ENCODE peak calls at places on chromosomes 16 and 17, in four cellular contexts. X, H, T and G are unnamed samples.

GRCh38 chr16:30649725-30650368 is 913 bp upstream of the PRR14 start:
- DNase-seq in T (no peak), H (no peak), X (no peak), G (no peak)

GRCh38 chr16:53085539-53086450 is 31.0 kb downstream of the CHD9 start:
- DNase-seq in H (no peak), X (no peak), T (no peak), G (no peak)

GRCh38 chr17:62664336-62665120 is 37.1 kb downstream of the MRC2 start:
- DNase-seq in X (no peak), T (peak), H (no peak), G (no peak)

GRCh38 chr17:31517524-31517923 is 126.0 kb downstream of the RAB11FIP4 start:
- DNase-seq in X (no peak), T (no peak), H (no peak), G (no peak)

GRCh38 chr17:60439501-60439900 is 17.2 kb downstream of the CHCT1 start:
- DNase-seq in H (no peak), T (no peak), X (no peak), G (no peak)

GRCh38 chr16:67561501-67561823 is 864 bp upstream of the CTCF start:
- DNase-seq in X (no peak), T (no peak), H (no peak), G (no peak)

GRCh38 chr17:70168979-70169706 is at the start of gene KCNJ2:
- DNase-seq in X (no peak), T (peak), H (peak), G (peak)

GRCh38 chr17:80832266-80832676 is 159.4 kb upstream of the CHMP6 start:
- DNase-seq in T (no peak), X (no peak), H (no peak), G (no peak)

GRCh38 chr16:86878290-86879160 is 300.2 kb downstream of the FOXL1 start:
- DNase-seq in H (no peak), X (no peak), T (no peak), G (no peak)

GRCh38 chr17:2028234-2028614 is 1.7 kb upstream of the DPH1 start:
- DNase-seq in T (no peak), H (no peak), X (no peak), G (no peak)

GRCh38 chr16:10664720-10665126 is 30.0 kb downstream of the TEKT5 start:
- DNase-seq in T (no peak), H (no peak), X (no peak), G (no peak)

GRCh38 chr16:48076455-48077012 is 79.3 kb downstream of the ABCC12 start:
- DNase-seq in X (no peak), H (no peak), T (no peak), G (no peak)

GRCh38 chr17:82839617-82840292 is at the start of gene ZNF750:
- DNase-seq in H (no peak), X (no peak), T (no peak), G (no peak)

GRCh38 chr17:82978765-82979349 is 100.6 kb upstream of the METRNL start:
- DNase-seq in T (peak), X (no peak), H (no peak), G (no peak)

GRCh38 chr16:72409428-72409827 is 237.5 kb upstream of the PMFBP1 start:
- DNase-seq in T (no peak), X (no peak), H (no peak), G (no peak)
- H3K27ac ChIP-seq in T (no peak), X (no peak), H (no peak), G (no peak)

GRCh38 chr16:83031524-83031923 is 404.8 kb downstream of the CDH13 start:
- DNase-seq in H (no peak), T (no peak), X (no peak), G (no peak)
- H3K27ac ChIP-seq in H (no peak), T (no peak), X (no peak), G (no peak)

DNA sequence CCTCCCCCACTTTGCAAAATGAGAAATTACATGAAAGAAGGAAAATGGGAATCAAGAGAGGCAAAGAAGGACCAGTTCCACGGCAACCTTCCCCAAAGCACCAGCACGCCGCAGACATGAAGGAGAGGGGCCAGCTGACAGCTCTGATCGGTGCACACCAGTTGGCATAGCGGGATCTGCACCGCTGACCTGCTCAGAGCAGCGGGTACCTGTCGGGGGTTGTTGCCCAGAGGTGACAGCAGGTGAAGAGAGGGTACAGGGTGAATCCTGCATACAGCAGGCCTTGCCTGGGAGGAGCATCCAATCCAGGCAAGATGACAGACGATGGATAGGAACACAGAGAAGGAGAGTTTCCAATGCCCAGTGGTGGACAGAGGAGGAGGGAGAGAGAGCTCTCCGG is 24.1 kb downstream of the CEP295NL start:
- DNase-seq in T (no peak), X (no peak), H (no peak), G (no peak)
- H3K27ac ChIP-seq in T (peak), X (no peak), H (no peak), G (no peak)

DNA sequence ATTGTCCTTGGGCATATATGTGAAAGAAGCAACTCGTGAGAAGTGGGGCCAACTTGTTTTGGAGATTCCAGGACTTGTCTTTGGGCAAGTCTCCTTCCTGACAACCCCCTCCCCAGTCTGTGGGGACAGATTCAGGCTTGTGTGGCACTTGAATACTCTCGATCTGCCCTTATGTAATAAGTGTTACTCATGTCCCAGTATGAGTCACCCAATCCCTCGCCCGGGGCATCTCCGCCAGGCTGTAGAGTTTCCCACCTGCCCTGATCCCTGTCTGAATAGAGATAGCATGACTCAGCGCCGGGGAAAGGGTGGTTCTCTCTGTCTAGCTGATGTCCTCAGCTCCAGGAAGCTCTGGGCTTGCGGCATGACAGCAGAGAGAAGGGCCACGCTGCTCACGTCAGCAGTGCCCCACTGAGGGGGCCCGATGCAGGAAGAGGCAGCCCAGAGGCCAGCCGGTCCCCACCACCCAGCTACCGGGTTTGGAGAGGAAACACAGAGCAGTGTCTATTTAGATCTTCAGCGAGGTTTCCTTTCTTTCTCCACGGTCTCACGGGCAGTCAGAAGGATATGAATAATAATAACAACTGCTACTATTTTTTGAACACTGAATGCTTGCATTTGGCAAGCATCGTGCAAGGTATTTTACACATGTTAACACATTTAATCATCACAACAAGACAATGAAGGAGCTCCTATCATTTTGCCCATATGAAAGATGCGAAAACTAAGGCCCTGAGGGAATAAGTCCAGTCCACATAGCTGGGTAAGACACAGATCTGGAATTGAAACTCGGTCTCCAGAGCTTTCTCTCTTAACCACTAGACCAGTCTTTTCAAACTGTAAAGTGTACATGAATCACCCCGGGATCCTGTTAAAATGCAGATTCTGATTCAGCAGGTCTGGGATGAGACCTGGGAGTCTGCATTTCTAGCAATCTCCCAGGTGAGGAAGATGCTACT is 426.7 kb upstream of the MAF start:
- DNase-seq in X (peak), H (no peak), T (peak), G (peak)
- H3K27ac ChIP-seq in X (peak), H (no peak), T (no peak), G (peak)

GRCh38 chr17:49723423-49723822 is 15.7 kb upstream of the SLC35B1 start:
- DNase-seq in T (no peak), X (no peak), H (no peak), G (no peak)
- H3K27ac ChIP-seq in T (peak), X (no peak), H (no peak), G (no peak)

GRCh38 chr17:74430706-74431567 is 951 bp upstream of the GPRC5C start:
- DNase-seq in X (no peak), T (peak), H (no peak), G (peak)

GRCh38 chr17:74430385-74430705 is 1.5 kb upstream of the GPRC5C start:
- DNase-seq in X (no peak), H (no peak), T (no peak), G (no peak)

GRCh38 chr17:74433421-74434121 is 1.7 kb downstream of the GPRC5C start:
- DNase-seq in H (no peak), X (no peak), T (no peak), G (no peak)

GRCh38 chr17:74432484-74433391 is 850 bp downstream of the GPRC5C start:
- DNase-seq in T (no peak), H (no peak), X (no peak), G (no peak)

GRCh38 chr17:74431568-74432483 is at the start of gene GPRC5C:
- DNase-seq in X (no peak), T (peak), H (no peak), G (peak)
- H3K27ac ChIP-seq in X (peak), T (peak), H (no peak), G (peak)

DNA sequence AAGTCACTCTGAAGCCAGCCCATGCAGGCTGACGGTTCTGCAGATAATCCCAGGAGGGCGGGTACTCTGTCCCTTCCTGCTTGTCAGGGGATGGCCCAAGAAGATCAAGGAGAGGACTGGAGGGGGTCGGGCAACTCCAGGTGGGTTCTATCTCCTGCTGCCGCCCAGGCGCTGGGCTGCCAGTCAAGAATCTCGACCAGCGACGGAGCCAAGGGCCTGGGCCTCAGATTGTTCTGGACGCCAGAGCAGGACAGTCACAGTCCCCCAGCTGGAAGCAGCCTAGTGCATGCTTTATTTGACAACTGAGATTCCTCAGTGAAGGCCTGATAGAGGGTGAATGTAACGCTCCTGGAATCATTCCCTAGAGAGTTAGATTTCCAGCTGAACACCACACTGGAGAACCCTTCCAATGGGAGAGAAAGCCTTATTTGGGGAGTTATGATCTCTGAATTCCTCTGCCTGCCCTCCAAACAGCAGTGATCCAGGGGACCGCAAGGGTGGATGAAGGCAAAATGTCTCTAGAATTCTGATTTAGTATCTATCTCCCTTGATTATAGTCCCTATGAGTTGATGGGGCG is 1.2 kb upstream of the KIFC3 start:
- DNase-seq in T (peak), X (no peak), H (no peak), G (no peak)
- H3K27ac ChIP-seq in T (peak), X (peak), H (no peak), G (peak)

GRCh38 chr17:39703913-39704312 is 4.0 kb downstream of the ERBB2 start:
- DNase-seq in X (no peak), T (no peak), H (no peak), G (no peak)
- H3K27ac ChIP-seq in X (no peak), T (no peak), H (no peak), G (peak)

GRCh38 chr16:75345711-75346110 is 87.6 kb downstream of the CFDP1 start:
- DNase-seq in H (no peak), T (no peak), X (no peak), G (no peak)

GRCh38 chr16:75343311-75343710 is 90.0 kb downstream of the CFDP1 start:
- DNase-seq in H (no peak), T (no peak), X (no peak), G (no peak)

GRCh38 chr16:75337430-75337829 is 86.0 kb upstream of the BCAR1 start:
- DNase-seq in X (no peak), T (no peak), H (no peak), G (no peak)

GRCh38 chr16:75341934-75342811 is 90.7 kb upstream of the BCAR1 start:
- DNase-seq in X (no peak), T (no peak), H (no peak), G (peak)

GRCh38 chr16:75340715-75341500 is 89.5 kb upstream of the BCAR1 start:
- DNase-seq in X (no peak), T (no peak), H (no peak), G (no peak)
- H3K27ac ChIP-seq in X (no peak), T (no peak), H (no peak), G (no peak)